ENCODE peak calls at places on chromosomes 6 and 20, in five cellular contexts. One of them, this sample, is unnamed.

GRCh38 chr6:15357832-15358231 is 112.0 kb downstream of the JARID2 start:
- DNase-seq in suprapubic skin: no peak
- DNase-seq in uterus: no peak
- DNase-seq in body of pancreas: no peak
- DNase-seq in PC-9: no peak
- DNase-seq in this sample: no peak

GRCh38 chr20:31440012-31440659 is at the start of gene DEFB123:
- DNase-seq in suprapubic skin: no peak
- DNase-seq in body of pancreas: no peak
- DNase-seq in uterus: no peak
- DNase-seq in PC-9: no peak
- DNase-seq in this sample: no peak

GRCh38 chr20:44651507-44652373 is at the start of gene ADA:
- DNase-seq in suprapubic skin: no peak
- DNase-seq in PC-9: peak; percentile 63
- DNase-seq in body of pancreas: peak; percentile 56
- DNase-seq in uterus: peak; percentile 67
- DNase-seq in this sample: peak; percentile 84

GRCh38 chr6:116887884-116888283 is 10.8 kb downstream of the RFX6 start:
- DNase-seq in PC-9: no peak
- DNase-seq in uterus: no peak
- DNase-seq in body of pancreas: no peak
- DNase-seq in suprapubic skin: no peak
- DNase-seq in this sample: no peak

GRCh38 chr20:8156603-8157079 is 24.6 kb downstream of the PLCB1 start:
- DNase-seq in PC-9: no peak
- DNase-seq in body of pancreas: no peak
- DNase-seq in uterus: no peak
- DNase-seq in suprapubic skin: no peak
- DNase-seq in this sample: no peak

GRCh38 chr6:28537509-28538140 is 11.9 kb downstream of the GPX5 start:
- DNase-seq in uterus: no peak
- DNase-seq in PC-9: no peak
- DNase-seq in suprapubic skin: no peak
- DNase-seq in body of pancreas: no peak
- DNase-seq in this sample: no peak

GRCh38 chr6:89951574-89952360 is 57.5 kb downstream of the GJA10 start:
- DNase-seq in uterus: no peak
- DNase-seq in body of pancreas: no peak
- DNase-seq in suprapubic skin: no peak
- DNase-seq in PC-9: no peak
- DNase-seq in this sample: no peak

GRCh38 chr6:101454106-101454676 is 60.7 kb downstream of the GRIK2 start:
- DNase-seq in PC-9: no peak
- DNase-seq in suprapubic skin: no peak
- DNase-seq in uterus: no peak
- DNase-seq in body of pancreas: no peak
- DNase-seq in this sample: no peak

GRCh38 chr6:54114991-54115390 is 3.7 kb downstream of the MLIP start:
- DNase-seq in uterus: no peak
- DNase-seq in body of pancreas: no peak
- DNase-seq in PC-9: no peak
- DNase-seq in suprapubic skin: no peak
- DNase-seq in this sample: no peak

GRCh38 chr6:3633711-3634110 is 117.8 kb downstream of the PXDC1 start:
- DNase-seq in suprapubic skin: no peak
- DNase-seq in uterus: no peak
- DNase-seq in body of pancreas: no peak
- DNase-seq in PC-9: no peak
- DNase-seq in this sample: no peak

GRCh38 chr20:62952373-62953166 is at the start of gene SLC17A9:
- DNase-seq in body of pancreas: peak; percentile 66
- DNase-seq in PC-9: no peak
- DNase-seq in uterus: peak; percentile 38
- DNase-seq in suprapubic skin: peak; percentile 91
- DNase-seq in this sample: peak; percentile 38

GRCh38 chr20:36854343-36855240 is 21.3 kb upstream of the TLDC2 start:
- DNase-seq in uterus: no peak
- DNase-seq in body of pancreas: no peak
- DNase-seq in PC-9: no peak
- DNase-seq in suprapubic skin: no peak
- DNase-seq in this sample: no peak

GRCh38 chr6:30740993-30741784 is 1.3 kb downstream of the FLOT1 start:
- DNase-seq in body of pancreas: no peak
- DNase-seq in uterus: no peak
- DNase-seq in suprapubic skin: no peak
- DNase-seq in PC-9: no peak
- DNase-seq in this sample: no peak

GRCh38 chr20:36145877-36146707 is 8.4 kb upstream of the EPB41L1 start:
- DNase-seq in suprapubic skin: no peak
- DNase-seq in PC-9: no peak
- DNase-seq in uterus: no peak
- DNase-seq in body of pancreas: no peak
- DNase-seq in this sample: peak; percentile 49

GRCh38 chr6:113909224-113909856 is 52.2 kb downstream of the MARCKS start:
- DNase-seq in uterus: no peak
- DNase-seq in body of pancreas: no peak
- DNase-seq in PC-9: peak; percentile 5
- DNase-seq in suprapubic skin: no peak
- DNase-seq in this sample: peak; percentile 82

GRCh38 chr6:106591111-106591825 is 38.0 kb downstream of the RTN4IP1 start:
- DNase-seq in body of pancreas: no peak
- DNase-seq in suprapubic skin: no peak
- DNase-seq in PC-9: peak; percentile 12
- DNase-seq in uterus: no peak
- DNase-seq in this sample: no peak

GRCh38 chr20:41618807-41619294 is 674 bp upstream of the CHD6 start:
- DNase-seq in PC-9: no peak
- DNase-seq in suprapubic skin: no peak
- DNase-seq in body of pancreas: no peak
- DNase-seq in uterus: no peak
- DNase-seq in this sample: no peak

GRCh38 chr20:6489361-6490154 is 277.9 kb upstream of the BMP2 start:
- DNase-seq in uterus: no peak
- DNase-seq in PC-9: no peak
- DNase-seq in body of pancreas: no peak
- DNase-seq in suprapubic skin: no peak
- DNase-seq in this sample: no peak

GRCh38 chr20:21240394-21240793 is 62.7 kb upstream of the XRN2 start:
- DNase-seq in suprapubic skin: no peak
- DNase-seq in PC-9: no peak
- DNase-seq in body of pancreas: no peak
- DNase-seq in uterus: no peak
- DNase-seq in this sample: no peak

GRCh38 chr6:166112580-166112979 is 55.1 kb downstream of the TBXT start:
- DNase-seq in uterus: no peak
- DNase-seq in PC-9: peak; percentile 11
- DNase-seq in suprapubic skin: no peak
- DNase-seq in body of pancreas: no peak
- DNase-seq in this sample: peak; percentile 79

GRCh38 chr6:90413867-90414266 is 117.2 kb upstream of the BACH2 start:
- DNase-seq in PC-9: no peak
- DNase-seq in suprapubic skin: no peak
- DNase-seq in uterus: no peak
- DNase-seq in body of pancreas: no peak
- DNase-seq in this sample: peak; percentile 77

GRCh38 chr6:145948328-145948727 is 15.8 kb downstream of the SHPRH start:
- DNase-seq in suprapubic skin: no peak
- DNase-seq in uterus: no peak
- DNase-seq in PC-9: no peak
- DNase-seq in body of pancreas: no peak
- DNase-seq in this sample: peak; percentile 63

GRCh38 chr6:39005774-39006173 is 42.8 kb upstream of the GLP1R start:
- DNase-seq in suprapubic skin: no peak
- DNase-seq in PC-9: no peak
- DNase-seq in uterus: no peak
- DNase-seq in body of pancreas: peak; percentile 74
- DNase-seq in this sample: no peak

GRCh38 chr6:161245363-161245762 is 28.5 kb downstream of the AGPAT4 start:
- DNase-seq in PC-9: no peak
- DNase-seq in uterus: no peak
- DNase-seq in suprapubic skin: no peak
- DNase-seq in body of pancreas: no peak
- DNase-seq in this sample: no peak

GRCh38 chr20:17515053-17515452 is 16.1 kb downstream of the BFSP1 start:
- DNase-seq in suprapubic skin: no peak
- DNase-seq in uterus: no peak
- DNase-seq in PC-9: no peak
- DNase-seq in body of pancreas: no peak
- DNase-seq in this sample: no peak

GRCh38 chr20:36802326-36803223 is 29.0 kb upstream of the DSN1 start:
- DNase-seq in uterus: no peak
- DNase-seq in suprapubic skin: no peak
- DNase-seq in body of pancreas: no peak
- DNase-seq in PC-9: no peak
- DNase-seq in this sample: peak; percentile 50

GRCh38 chr20:53757472-53757913 is 163.9 kb upstream of the ZNF217 start:
- DNase-seq in body of pancreas: no peak
- DNase-seq in suprapubic skin: no peak
- DNase-seq in PC-9: no peak
- DNase-seq in uterus: no peak
- DNase-seq in this sample: no peak

GRCh38 chr6:168302534-168302933 is 17.0 kb downstream of the DACT2 start:
- DNase-seq in body of pancreas: no peak
- DNase-seq in uterus: no peak
- DNase-seq in PC-9: no peak
- DNase-seq in suprapubic skin: no peak
- DNase-seq in this sample: peak; percentile 33

GRCh38 chr20:23048283-23049200 is 930 bp downstream of the THBD start:
- DNase-seq in suprapubic skin: peak; percentile 84
- DNase-seq in PC-9: peak; percentile 52
- DNase-seq in body of pancreas: peak; percentile 43
- DNase-seq in uterus: peak; percentile 22
- DNase-seq in this sample: peak; percentile 40

GRCh38 chr6:83185096-83185495 is 8.0 kb downstream of the PGM3 start:
- DNase-seq in suprapubic skin: no peak
- DNase-seq in PC-9: no peak
- DNase-seq in body of pancreas: no peak
- DNase-seq in uterus: no peak
- DNase-seq in this sample: no peak

GRCh38 chr6:62775427-62776022 is 435.7 kb upstream of the FKBP1C start:
- DNase-seq in suprapubic skin: no peak
- DNase-seq in body of pancreas: no peak
- DNase-seq in uterus: no peak
- DNase-seq in PC-9: no peak
- DNase-seq in this sample: peak; percentile 51
- TF ChIP-seq CTCF in suprapubic skin: no peak
- TF ChIP-seq CTCF in body of pancreas: peak; percentile 45
- TF ChIP-seq CTCF in uterus: no peak
- TF ChIP-seq CTCF in PC-9: peak; percentile 71
- TF ChIP-seq CTCF in this sample: no peak

DNA sequence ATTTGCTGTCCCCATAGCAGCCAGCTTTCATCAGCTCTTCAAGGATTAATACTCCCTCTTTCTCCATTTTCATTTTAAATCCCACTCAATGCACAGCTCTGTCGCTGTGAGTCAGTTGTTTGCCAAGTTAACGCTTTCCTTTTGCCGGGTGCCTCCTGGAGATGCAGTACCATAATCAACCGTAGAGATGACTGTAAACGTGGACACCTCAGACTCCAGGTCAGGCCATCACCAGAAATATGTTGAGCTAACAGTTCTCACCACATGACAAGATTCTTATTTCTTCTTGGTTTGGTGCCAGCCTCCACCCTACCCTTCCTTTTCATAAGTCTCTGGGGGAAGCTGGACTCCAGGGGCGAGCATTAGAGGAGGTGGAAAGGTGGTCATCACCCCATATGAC is 66.5 kb upstream of the TAB2 start:
- DNase-seq in PC-9: no peak
- DNase-seq in body of pancreas: no peak
- DNase-seq in uterus: no peak
- DNase-seq in suprapubic skin: no peak
- DNase-seq in this sample: no peak
- TF ChIP-seq CTCF in PC-9: no peak
- TF ChIP-seq CTCF in body of pancreas: no peak
- TF ChIP-seq CTCF in uterus: no peak
- TF ChIP-seq CTCF in suprapubic skin: no peak
- TF ChIP-seq CTCF in this sample: no peak

DNA sequence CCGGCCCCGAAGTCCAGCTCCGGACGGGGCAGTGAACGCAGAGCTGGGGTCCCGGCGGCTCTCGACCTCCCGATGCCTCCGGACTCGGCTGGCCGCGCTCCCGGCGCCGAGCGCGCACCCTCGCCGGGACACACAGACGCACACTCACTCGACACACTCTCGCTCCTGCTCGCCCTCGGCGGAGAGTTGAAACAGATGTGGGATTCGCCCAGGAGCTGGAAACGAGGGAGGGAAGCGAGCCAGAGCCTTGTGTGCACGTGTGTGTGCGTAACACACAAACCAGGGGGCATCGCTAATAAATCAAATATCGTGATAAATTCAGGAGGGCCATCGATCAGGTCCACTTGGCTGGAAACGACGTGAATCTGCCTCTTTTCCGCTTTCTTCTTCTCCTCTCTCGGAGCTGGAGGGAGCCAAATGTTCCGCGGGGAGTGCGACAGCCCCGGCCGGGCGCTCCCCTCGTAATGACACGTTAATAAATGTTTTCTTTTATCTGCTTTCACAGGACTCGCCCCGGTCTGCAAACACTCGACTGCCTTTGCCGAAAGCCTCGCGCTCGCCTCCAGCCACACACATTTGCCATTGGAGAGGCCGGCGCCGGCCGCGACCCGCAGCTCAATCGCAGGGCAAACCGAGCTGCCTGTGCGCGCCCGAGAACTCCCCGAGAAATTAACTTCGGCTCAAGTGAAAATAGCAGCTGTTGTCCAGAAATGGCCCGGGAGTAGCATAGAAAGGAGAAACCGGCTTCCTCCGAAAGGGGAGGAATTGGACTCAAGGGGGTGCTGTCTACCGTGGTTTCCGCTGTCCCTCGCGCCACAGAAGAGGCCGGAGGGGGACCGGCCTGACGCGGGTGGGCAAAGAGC is 850 bp upstream of the SULF2 start:
- DNase-seq in suprapubic skin: no peak
- DNase-seq in body of pancreas: peak; percentile 46
- DNase-seq in uterus: peak; percentile 79
- DNase-seq in PC-9: peak; percentile 87
- DNase-seq in this sample: peak; percentile 92
- TF ChIP-seq CTCF in suprapubic skin: peak; percentile 27
- TF ChIP-seq CTCF in body of pancreas: peak; percentile 35
- TF ChIP-seq CTCF in uterus: peak; percentile 87
- TF ChIP-seq CTCF in PC-9: peak; percentile 88
- TF ChIP-seq CTCF in this sample: peak; percentile 83

GRCh38 chr6:88916615-88917198 is 46.7 kb downstream of the RNGTT start:
- DNase-seq in suprapubic skin: no peak
- DNase-seq in PC-9: peak; percentile 3
- DNase-seq in uterus: no peak
- DNase-seq in body of pancreas: no peak
- DNase-seq in this sample: no peak

GRCh38 chr6:88921734-88922133 is 41.7 kb downstream of the RNGTT start:
- DNase-seq in suprapubic skin: no peak
- DNase-seq in uterus: no peak
- DNase-seq in body of pancreas: no peak
- DNase-seq in PC-9: no peak
- DNase-seq in this sample: no peak

GRCh38 chr6:88920088-88920487 is 43.3 kb downstream of the RNGTT start:
- DNase-seq in uterus: no peak
- DNase-seq in PC-9: no peak
- DNase-seq in suprapubic skin: no peak
- DNase-seq in body of pancreas: no peak
- DNase-seq in this sample: no peak

GRCh38 chr6:88920777-88921728 is 42.4 kb downstream of the RNGTT start:
- DNase-seq in PC-9: no peak
- DNase-seq in uterus: no peak
- DNase-seq in suprapubic skin: no peak
- DNase-seq in body of pancreas: no peak
- DNase-seq in this sample: peak; percentile 12

GRCh38 chr6:88919032-88919431 is 44.4 kb downstream of the RNGTT start:
- DNase-seq in body of pancreas: no peak
- DNase-seq in PC-9: no peak
- DNase-seq in suprapubic skin: no peak
- DNase-seq in uterus: no peak
- DNase-seq in this sample: peak; percentile 22
- TF ChIP-seq CTCF in body of pancreas: no peak
- TF ChIP-seq CTCF in PC-9: no peak
- TF ChIP-seq CTCF in suprapubic skin: no peak
- TF ChIP-seq CTCF in uterus: no peak
- TF ChIP-seq CTCF in this sample: peak; percentile 39